ENCODE peak calls at places on chromosome 21, in nine cellular contexts. G is dorsolateral prefrontal cortex, S is left lung, A is endodermal cell, M is cardiac muscle cell, H is stomach, V is heart left ventricle, D is fibroblast of lung, E is uterus. X is an unnamed sample.

GRCh38 chr21:39125752-39126485 is 57.3 kb downstream of the PSMG1 start:
- DNase-seq in G (no peak), S (peak; percentile 30), A (peak; percentile 86), M (peak; percentile 83), H (peak; percentile 55), V (no peak), D (peak; percentile 67), E (peak; percentile 68), X (peak; percentile 83)

GRCh38 chr21:34280987-34281386 is 82.8 kb upstream of the KCNE2 start:
- DNase-seq in G (no peak), S (no peak), A (no peak), M (peak; percentile 3), H (no peak), V (peak; percentile 63), D (no peak), E (no peak), X (no peak)

GRCh38 chr21:44993321-44994015 is 53.6 kb downstream of the SLX9 start:
- DNase-seq in G (no peak), S (peak; percentile 65), A (no peak), M (no peak), H (no peak), V (peak; percentile 58), D (no peak), E (no peak), X (no peak)

GRCh38 chr21:33324311-33325221 is at the start of gene IFNAR1:
- DNase-seq in G (peak; percentile 96), S (peak; percentile 99), A (peak; percentile 99), M (peak; percentile 99), H (peak; percentile 99), V (peak; percentile 99), D (peak; percentile 96), E (peak; percentile 99), X (peak; percentile 100)

GRCh38 chr21:26743524-26743923 is 101.7 kb downstream of the ADAMTS1 start:
- DNase-seq in G (no peak), S (no peak), A (no peak), M (no peak), H (no peak), V (no peak), D (no peak), E (no peak), X (no peak)

GRCh38 chr21:44773291-44773932 is 28.2 kb downstream of the UBE2G2 start:
- DNase-seq in G (no peak), S (no peak), A (no peak), M (no peak), H (peak; percentile 34), V (no peak), D (no peak), E (no peak), X (no peak)

GRCh38 chr21:38758815-38759214 is 46.9 kb upstream of the ETS2 start:
- DNase-seq in G (no peak), S (no peak), A (no peak), M (peak; percentile 55), H (peak; percentile 55), V (no peak), D (peak; percentile 22), E (no peak), X (peak; percentile 44)

GRCh38 chr21:33578959-33579542 is 9.4 kb downstream of the DONSON start:
- DNase-seq in G (no peak), S (no peak), A (no peak), M (peak; percentile 12), H (no peak), V (no peak), D (peak; percentile 38), E (no peak), X (no peak)

GRCh38 chr21:28439852-28440251 is 552.8 kb downstream of the LTN1 start:
- DNase-seq in G (no peak), S (no peak), A (no peak), M (no peak), H (no peak), V (no peak), D (no peak), E (peak; percentile 51), X (no peak)

GRCh38 chr21:26501622-26502021 is 71.5 kb downstream of the CYYR1 start:
- DNase-seq in G (no peak), S (no peak), A (no peak), M (no peak), H (no peak), V (no peak), D (no peak), E (no peak), X (no peak)

GRCh38 chr21:26047279-26047967 is 123.1 kb downstream of the APP start:
- DNase-seq in G (no peak), S (no peak), A (no peak), M (no peak), H (no peak), V (no peak), D (no peak), E (no peak), X (no peak)

GRCh38 chr21:46323227-46323709 is 402 bp downstream of the C21orf58 start:
- DNase-seq in G (no peak), S (no peak), A (peak; percentile 47), M (no peak), H (no peak), V (no peak), D (peak; percentile 6), E (no peak), X (peak; percentile 44)

GRCh38 chr21:46325073-46325912 is 1.3 kb downstream of the PCNT start:
- DNase-seq in G (peak; percentile 65), S (peak; percentile 89), A (peak; percentile 87), M (peak; percentile 62), H (peak; percentile 37), V (peak; percentile 79), D (peak; percentile 54), E (peak; percentile 28), X (peak; percentile 79)

GRCh38 chr21:46323710-46324389 is at the start of the genes C21orf58 and PCNT:
- DNase-seq in G (peak; percentile 98), S (peak; percentile 97), A (peak; percentile 98), M (peak; percentile 99), H (peak; percentile 98), V (peak; percentile 100), D (peak; percentile 97), E (peak; percentile 96), X (peak; percentile 99)

GRCh38 chr21:46326110-46326703 is 2.3 kb downstream of the PCNT start:
- DNase-seq in G (no peak), S (peak; percentile 10), A (no peak), M (no peak), H (no peak), V (no peak), D (no peak), E (no peak), X (no peak)

DNA sequence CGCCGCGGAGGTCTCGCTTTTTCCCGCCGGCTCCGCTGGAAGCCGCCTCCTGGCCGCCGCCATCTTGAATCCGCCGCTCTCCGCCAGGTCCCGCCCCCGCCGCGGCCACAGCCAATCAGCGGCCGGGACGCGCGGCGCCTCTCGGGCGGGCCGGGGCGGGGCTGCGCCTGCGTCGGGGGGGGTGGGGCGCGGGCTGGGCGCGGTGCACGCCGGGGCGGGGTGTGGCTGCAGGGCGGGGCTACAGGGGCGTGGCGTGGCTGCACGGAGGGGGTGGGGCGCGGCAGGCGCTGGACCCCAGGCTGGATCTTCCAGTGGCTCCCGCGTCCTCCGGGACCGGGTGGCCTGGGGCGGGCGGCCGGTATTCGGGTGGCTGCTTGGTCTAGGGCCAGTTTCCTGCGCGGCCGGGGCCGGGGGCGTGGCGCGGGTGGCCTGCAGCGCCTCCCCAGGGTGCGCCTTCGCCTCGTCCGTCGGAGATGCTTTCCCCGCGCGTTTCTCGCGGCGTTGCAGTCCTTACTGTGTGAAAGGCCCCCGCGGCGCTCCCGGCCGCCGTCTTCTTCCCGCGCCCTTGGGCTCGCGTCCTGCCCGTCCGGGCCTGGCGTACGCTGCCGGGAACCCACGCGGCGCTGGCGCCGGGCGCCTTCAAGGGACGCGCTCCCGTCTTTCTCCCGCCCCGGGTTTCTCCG is 575 bp downstream of the PCNT start:
- DNase-seq in G (peak; percentile 91), S (peak; percentile 96), A (peak; percentile 94), M (peak; percentile 91), H (peak; percentile 90), V (peak; percentile 95), D (peak; percentile 70), E (peak; percentile 83), X (peak; percentile 95)
- TF ChIP-seq CTCF in G (no peak), S (no peak), A (no peak), M (peak; percentile 14), H (no peak), V (no peak), D (no peak), E (peak; percentile 40), X (peak; percentile 28)

GRCh38 chr21:8992731-8993174 is 1528.6 kb upstream of the TPTE start:
- DNase-seq in G (no peak), S (peak; percentile 85), A (peak; percentile 61), M (no peak), H (no peak), V (no peak), D (peak; percentile 69), E (no peak), X (no peak)
- H3K27me3 ChIP-seq in G (no peaks in the 10 kb centered on the region), S (peaks cover 63% of the 10 kb centered on the region), A (no peaks in the 10 kb centered on the region), M (no peaks in the 10 kb centered on the region), H (no peaks in the 10 kb centered on the region), V (no peaks in the 10 kb centered on the region), D (no peaks in the 10 kb centered on the region), E (peaks cover 9% of the 10 kb centered on the region), X (no peaks in the 10 kb centered on the region)

DNA sequence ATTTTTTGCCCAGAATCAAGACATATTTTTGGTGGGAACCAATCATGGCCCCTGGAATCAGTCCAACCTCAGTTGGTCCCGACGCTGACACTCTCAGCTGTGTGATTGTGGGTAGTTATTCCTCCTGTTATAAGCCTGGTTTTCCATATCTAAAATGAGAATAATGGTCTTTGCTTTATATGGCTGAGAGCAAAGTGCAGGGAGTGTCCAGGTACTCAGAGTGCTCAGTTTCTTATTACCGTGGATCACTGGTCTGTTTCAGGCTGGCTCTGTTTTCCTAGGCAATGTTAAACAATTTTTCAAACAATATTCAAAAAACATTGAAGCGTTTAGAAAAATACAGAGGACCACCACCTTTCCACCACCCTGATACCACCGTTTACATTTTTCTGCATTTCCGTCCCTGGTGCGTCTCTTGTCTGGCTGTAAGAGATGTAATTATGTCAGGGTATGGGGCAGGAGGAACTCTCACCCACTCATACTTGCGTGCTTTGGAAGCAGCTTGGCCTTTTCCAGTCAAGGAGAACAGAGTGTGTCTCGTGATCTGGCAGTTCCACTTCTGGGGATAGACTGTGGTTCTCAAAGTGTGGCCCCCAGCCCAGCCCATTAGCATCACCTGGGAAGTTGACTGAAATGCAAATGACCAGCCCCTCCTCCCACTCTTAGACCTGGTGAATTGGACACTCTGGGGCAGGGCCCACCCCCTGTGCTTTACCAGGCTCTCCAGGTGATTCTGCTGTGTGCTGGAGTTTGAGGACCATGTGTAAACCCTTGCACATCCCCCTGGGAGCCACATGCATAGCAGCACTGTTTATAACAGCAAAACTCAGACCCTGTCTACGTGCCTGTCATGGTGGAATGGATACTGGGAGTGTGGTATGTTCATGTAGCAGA is 6.8 kb downstream of the MX1 start:
- DNase-seq in G (no peak), S (no peak), A (no peak), M (no peak), H (no peak), V (no peak), D (no peak), E (no peak), X (no peak)
- H3K27ac ChIP-seq in G (no peak overlapping the region), S (no peak overlapping the region), A (no peak overlapping the region), M (no peak overlapping the region), H (no peak overlapping the region), V (no peak overlapping the region), D (no peak overlapping the region), E (no peak overlapping the region), X (peak overlapping the region; percentile 52)

DNA sequence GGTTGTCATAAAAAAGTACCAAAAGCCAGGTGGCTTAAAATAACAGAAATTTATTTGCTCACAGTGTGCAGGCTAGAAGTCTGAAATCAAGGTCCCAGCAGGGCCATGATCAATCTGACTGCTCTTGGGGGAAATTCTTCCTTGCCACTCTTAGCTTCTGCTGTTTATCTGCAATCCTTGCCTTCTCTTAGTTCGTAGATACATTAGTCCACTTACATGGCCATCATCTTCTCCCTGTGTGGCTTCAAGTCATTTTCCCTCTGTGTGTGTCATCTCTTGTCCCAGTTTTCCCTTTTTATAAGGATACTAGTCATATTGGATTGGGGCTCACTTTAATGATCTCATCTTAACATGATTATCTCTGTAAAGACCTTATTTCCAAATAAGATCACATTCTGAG is 124.0 kb upstream of the NCAM2 start:
- DNase-seq in G (no peak), S (no peak), A (no peak), M (no peak), H (no peak), V (no peak), D (no peak), E (no peak), X (no peak)
- TF ChIP-seq CTCF in G (no peak), S (no peak), A (no peak), M (no peak), H (no peak), V (no peak), D (no peak), E (no peak), X (no peak)